ENCODE peak calls at places on chromosomes 1 and 21, in nine cellular contexts. One of them, this sample, is unnamed.

GRCh38 chr1:87045757-87046422 is 131.5 kb downstream of the HS2ST1 start:
- DNase-seq in A549: no peak
- DNase-seq in AG04449: no peak
- DNase-seq in CD8-positive, alpha-beta memory T cell: no peak
- DNase-seq in neural progenitor cell: no peak
- DNase-seq in mesenchymal stem cell: no peak
- DNase-seq in hepatocyte: no peak
- DNase-seq in choroid plexus epithelial cell: no peak
- DNase-seq in kidney: no peak
- DNase-seq in this sample: peak

GRCh38 chr1:23908453-23909341 is 4.5 kb downstream of the CNR2 start:
- DNase-seq in A549: no peak
- DNase-seq in AG04449: no peak
- DNase-seq in CD8-positive, alpha-beta memory T cell: peak
- DNase-seq in neural progenitor cell: no peak
- DNase-seq in mesenchymal stem cell: no peak
- DNase-seq in hepatocyte: no peak
- DNase-seq in choroid plexus epithelial cell: no peak
- DNase-seq in kidney: no peak
- DNase-seq in this sample: no peak

GRCh38 chr21:36708512-36709029 is 9.7 kb downstream of the SIM2 start:
- DNase-seq in A549: no peak
- DNase-seq in AG04449: no peak
- DNase-seq in CD8-positive, alpha-beta memory T cell: no peak
- DNase-seq in neural progenitor cell: peak
- DNase-seq in mesenchymal stem cell: no peak
- DNase-seq in hepatocyte: no peak
- DNase-seq in choroid plexus epithelial cell: no peak
- DNase-seq in kidney: no peak
- DNase-seq in this sample: no peak

GRCh38 chr21:16492892-16493291 is 763.1 kb downstream of the USP25 start:
- DNase-seq in A549: no peak
- DNase-seq in AG04449: no peak
- DNase-seq in CD8-positive, alpha-beta memory T cell: no peak
- DNase-seq in neural progenitor cell: no peak
- DNase-seq in mesenchymal stem cell: no peak
- DNase-seq in hepatocyte: no peak
- DNase-seq in choroid plexus epithelial cell: peak
- DNase-seq in kidney: no peak
- DNase-seq in this sample: no peak

GRCh38 chr1:232899278-232899677 is 51.1 kb upstream of the NTPCR start:
- DNase-seq in A549: no peak
- DNase-seq in AG04449: no peak
- DNase-seq in CD8-positive, alpha-beta memory T cell: no peak
- DNase-seq in neural progenitor cell: no peak
- DNase-seq in mesenchymal stem cell: no peak
- DNase-seq in hepatocyte: no peak
- DNase-seq in choroid plexus epithelial cell: no peak
- DNase-seq in kidney: no peak
- DNase-seq in this sample: no peak

GRCh38 chr1:16420719-16421118 is 16.5 kb downstream of the SPATA21 start:
- DNase-seq in A549: no peak
- DNase-seq in AG04449: no peak
- DNase-seq in CD8-positive, alpha-beta memory T cell: peak
- DNase-seq in neural progenitor cell: no peak
- DNase-seq in mesenchymal stem cell: no peak
- DNase-seq in hepatocyte: no peak
- DNase-seq in choroid plexus epithelial cell: no peak
- DNase-seq in kidney: no peak
- DNase-seq in this sample: no peak

GRCh38 chr1:155005076-155005971 is 2.7 kb downstream of the ZBTB7B start:
- DNase-seq in A549: no peak
- DNase-seq in AG04449: no peak
- DNase-seq in CD8-positive, alpha-beta memory T cell: peak
- DNase-seq in neural progenitor cell: no peak
- DNase-seq in mesenchymal stem cell: no peak
- DNase-seq in hepatocyte: no peak
- DNase-seq in choroid plexus epithelial cell: no peak
- DNase-seq in kidney: no peak
- DNase-seq in this sample: no peak

GRCh38 chr1:190138711-190139110 is 339.0 kb downstream of the BRINP3 start:
- DNase-seq in A549: no peak
- DNase-seq in AG04449: no peak
- DNase-seq in CD8-positive, alpha-beta memory T cell: no peak
- DNase-seq in neural progenitor cell: peak
- DNase-seq in mesenchymal stem cell: no peak
- DNase-seq in hepatocyte: no peak
- DNase-seq in choroid plexus epithelial cell: no peak
- DNase-seq in kidney: no peak
- DNase-seq in this sample: no peak

GRCh38 chr1:14765773-14766172 is 167.3 kb downstream of the KAZN start:
- DNase-seq in A549: peak
- DNase-seq in AG04449: no peak
- DNase-seq in CD8-positive, alpha-beta memory T cell: no peak
- DNase-seq in neural progenitor cell: no peak
- DNase-seq in mesenchymal stem cell: no peak
- DNase-seq in hepatocyte: no peak
- DNase-seq in choroid plexus epithelial cell: no peak
- DNase-seq in kidney: peak
- DNase-seq in this sample: no peak

GRCh38 chr1:33128781-33129180 is 47.8 kb downstream of the AZIN2 start:
- DNase-seq in A549: no peak
- DNase-seq in AG04449: no peak
- DNase-seq in CD8-positive, alpha-beta memory T cell: no peak
- DNase-seq in neural progenitor cell: no peak
- DNase-seq in mesenchymal stem cell: no peak
- DNase-seq in hepatocyte: no peak
- DNase-seq in choroid plexus epithelial cell: no peak
- DNase-seq in kidney: no peak
- DNase-seq in this sample: no peak

GRCh38 chr1:162851341-162851740 is 9.6 kb downstream of the CCDC190 start:
- DNase-seq in A549: no peak
- DNase-seq in AG04449: no peak
- DNase-seq in CD8-positive, alpha-beta memory T cell: no peak
- DNase-seq in neural progenitor cell: no peak
- DNase-seq in mesenchymal stem cell: no peak
- DNase-seq in hepatocyte: no peak
- DNase-seq in choroid plexus epithelial cell: no peak
- DNase-seq in kidney: no peak
- DNase-seq in this sample: no peak
- H3K4me3 ChIP-seq in A549: no peak
- H3K4me3 ChIP-seq in AG04449: no peak
- H3K4me3 ChIP-seq in CD8-positive, alpha-beta memory T cell: no peak
- H3K4me3 ChIP-seq in neural progenitor cell: no peak
- H3K4me3 ChIP-seq in mesenchymal stem cell: no peak
- H3K4me3 ChIP-seq in hepatocyte: no peak
- H3K4me3 ChIP-seq in choroid plexus epithelial cell: no peak
- H3K4me3 ChIP-seq in kidney: no peak
- H3K4me3 ChIP-seq in this sample: no peak

GRCh38 chr1:45545019-45545493 is 5.6 kb upstream of the AKR1A1 start:
- DNase-seq in A549: no peak
- DNase-seq in AG04449: no peak
- DNase-seq in CD8-positive, alpha-beta memory T cell: no peak
- DNase-seq in neural progenitor cell: no peak
- DNase-seq in mesenchymal stem cell: no peak
- DNase-seq in hepatocyte: no peak
- DNase-seq in choroid plexus epithelial cell: no peak
- DNase-seq in kidney: no peak
- DNase-seq in this sample: no peak
- H3K4me3 ChIP-seq in A549: no peak
- H3K4me3 ChIP-seq in AG04449: no peak
- H3K4me3 ChIP-seq in CD8-positive, alpha-beta memory T cell: no peak
- H3K4me3 ChIP-seq in neural progenitor cell: no peak
- H3K4me3 ChIP-seq in mesenchymal stem cell: no peak
- H3K4me3 ChIP-seq in hepatocyte: no peak
- H3K4me3 ChIP-seq in choroid plexus epithelial cell: no peak
- H3K4me3 ChIP-seq in kidney: no peak
- H3K4me3 ChIP-seq in this sample: no peak

GRCh38 chr1:37588939-37589338 is 6.8 kb downstream of the GNL2 start:
- DNase-seq in A549: no peak
- DNase-seq in AG04449: no peak
- DNase-seq in CD8-positive, alpha-beta memory T cell: no peak
- DNase-seq in neural progenitor cell: no peak
- DNase-seq in mesenchymal stem cell: no peak
- DNase-seq in hepatocyte: no peak
- DNase-seq in choroid plexus epithelial cell: no peak
- DNase-seq in kidney: no peak
- DNase-seq in this sample: no peak

GRCh38 chr1:37596182-37596667 is 488 bp upstream of the GNL2 start:
- DNase-seq in A549: no peak
- DNase-seq in AG04449: no peak
- DNase-seq in CD8-positive, alpha-beta memory T cell: no peak
- DNase-seq in neural progenitor cell: no peak
- DNase-seq in mesenchymal stem cell: no peak
- DNase-seq in hepatocyte: no peak
- DNase-seq in choroid plexus epithelial cell: no peak
- DNase-seq in kidney: no peak
- DNase-seq in this sample: no peak

GRCh38 chr1:37595440-37596181 is at the start of gene GNL2:
- DNase-seq in A549: peak
- DNase-seq in AG04449: peak
- DNase-seq in CD8-positive, alpha-beta memory T cell: peak
- DNase-seq in neural progenitor cell: peak
- DNase-seq in mesenchymal stem cell: peak
- DNase-seq in hepatocyte: peak
- DNase-seq in choroid plexus epithelial cell: peak
- DNase-seq in kidney: peak
- DNase-seq in this sample: peak

GRCh38 chr1:37593726-37594125 is 2.0 kb downstream of the GNL2 start:
- DNase-seq in A549: no peak
- DNase-seq in AG04449: no peak
- DNase-seq in CD8-positive, alpha-beta memory T cell: no peak
- DNase-seq in neural progenitor cell: no peak
- DNase-seq in mesenchymal stem cell: no peak
- DNase-seq in hepatocyte: no peak
- DNase-seq in choroid plexus epithelial cell: no peak
- DNase-seq in kidney: no peak
- DNase-seq in this sample: no peak
- H3K4me3 ChIP-seq in A549: no peak
- H3K4me3 ChIP-seq in AG04449: no peak
- H3K4me3 ChIP-seq in CD8-positive, alpha-beta memory T cell: no peak
- H3K4me3 ChIP-seq in neural progenitor cell: no peak
- H3K4me3 ChIP-seq in mesenchymal stem cell: peak
- H3K4me3 ChIP-seq in hepatocyte: no peak
- H3K4me3 ChIP-seq in choroid plexus epithelial cell: no peak
- H3K4me3 ChIP-seq in kidney: no peak
- H3K4me3 ChIP-seq in this sample: peak

GRCh38 chr1:47993881-47994625 is 3.1 kb downstream of the TRABD2B start:
- DNase-seq in A549: no peak
- DNase-seq in AG04449: no peak
- DNase-seq in CD8-positive, alpha-beta memory T cell: no peak
- DNase-seq in neural progenitor cell: no peak
- DNase-seq in mesenchymal stem cell: no peak
- DNase-seq in hepatocyte: no peak
- DNase-seq in choroid plexus epithelial cell: no peak
- DNase-seq in kidney: peak
- DNase-seq in this sample: no peak

GRCh38 chr1:47997289-47998200 is at the start of gene TRABD2B:
- DNase-seq in A549: peak
- DNase-seq in AG04449: no peak
- DNase-seq in CD8-positive, alpha-beta memory T cell: peak
- DNase-seq in neural progenitor cell: peak
- DNase-seq in mesenchymal stem cell: peak
- DNase-seq in hepatocyte: peak
- DNase-seq in choroid plexus epithelial cell: peak
- DNase-seq in kidney: peak
- DNase-seq in this sample: peak

GRCh38 chr1:47996406-47997226 is 569 bp downstream of the TRABD2B start:
- DNase-seq in A549: peak
- DNase-seq in AG04449: no peak
- DNase-seq in CD8-positive, alpha-beta memory T cell: no peak
- DNase-seq in neural progenitor cell: peak
- DNase-seq in mesenchymal stem cell: no peak
- DNase-seq in hepatocyte: peak
- DNase-seq in choroid plexus epithelial cell: peak
- DNase-seq in kidney: peak
- DNase-seq in this sample: no peak

GRCh38 chr1:47996060-47996405 is 1.2 kb downstream of the TRABD2B start:
- DNase-seq in A549: no peak
- DNase-seq in AG04449: no peak
- DNase-seq in CD8-positive, alpha-beta memory T cell: no peak
- DNase-seq in neural progenitor cell: no peak
- DNase-seq in mesenchymal stem cell: no peak
- DNase-seq in hepatocyte: no peak
- DNase-seq in choroid plexus epithelial cell: no peak
- DNase-seq in kidney: no peak
- DNase-seq in this sample: no peak

DNA sequence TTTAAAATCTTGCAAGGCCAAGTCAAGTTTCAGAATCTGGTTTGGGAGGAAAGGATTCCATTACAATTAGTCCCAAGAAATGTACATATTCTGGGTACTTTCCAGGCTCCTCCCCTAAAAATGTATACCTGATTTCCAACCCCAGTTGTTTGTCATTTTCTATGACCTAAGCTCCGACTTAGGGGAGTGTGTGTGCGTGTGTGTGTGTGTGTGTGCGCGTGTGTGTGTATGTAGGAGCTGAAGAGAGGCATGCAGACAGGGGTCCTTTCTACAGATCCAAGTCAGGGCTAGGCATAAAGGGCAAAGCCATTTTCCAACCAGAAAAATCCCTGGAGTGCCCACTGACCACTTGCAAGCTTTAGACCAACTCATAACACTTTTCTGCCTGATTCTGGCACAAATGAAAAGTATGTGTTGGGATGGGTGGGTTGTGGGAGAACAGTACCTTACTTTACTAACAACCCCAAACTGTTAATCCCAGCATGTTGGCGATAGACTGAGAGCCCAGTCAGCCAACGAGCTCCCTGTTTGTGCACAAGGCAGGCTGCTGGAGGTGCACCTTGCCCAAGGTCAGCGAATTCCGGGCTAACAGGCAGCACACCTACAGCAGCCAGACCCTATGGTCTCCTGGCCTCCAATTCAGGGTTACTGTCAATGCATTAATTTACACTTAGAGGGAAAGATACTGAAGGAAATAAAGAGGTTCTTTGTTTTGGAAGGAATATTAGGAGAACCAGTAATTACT is 1.7 kb downstream of the TRABD2B start:
- DNase-seq in A549: no peak
- DNase-seq in AG04449: no peak
- DNase-seq in CD8-positive, alpha-beta memory T cell: no peak
- DNase-seq in neural progenitor cell: no peak
- DNase-seq in mesenchymal stem cell: no peak
- DNase-seq in hepatocyte: no peak
- DNase-seq in choroid plexus epithelial cell: no peak
- DNase-seq in kidney: no peak
- DNase-seq in this sample: no peak
- H3K4me3 ChIP-seq in A549: no peak
- H3K4me3 ChIP-seq in AG04449: no peak
- H3K4me3 ChIP-seq in CD8-positive, alpha-beta memory T cell: no peak
- H3K4me3 ChIP-seq in neural progenitor cell: peak
- H3K4me3 ChIP-seq in mesenchymal stem cell: peak
- H3K4me3 ChIP-seq in hepatocyte: peak
- H3K4me3 ChIP-seq in choroid plexus epithelial cell: no peak
- H3K4me3 ChIP-seq in kidney: peak
- H3K4me3 ChIP-seq in this sample: no peak

This sample was measured in fibroblast of mammary gland.